ENCODE peak calls at places on chromosomes 11 and 22, in six cellular contexts. One of them, this sample, is unnamed. For H3K4me1, the result is how much of the 10 kb centered on the place peaks cover.

GRCh38 chr22:44269117-44269498 is 43.6 kb downstream of the SHISAL1 start:
- DNase-seq in mucosa of descending colon: no peak
- DNase-seq in cardiac muscle cell: no peak
- DNase-seq in neural progenitor cell: no peak
- DNase-seq in left lung: no peak
- DNase-seq in iPS DF 6.9: no peak
- DNase-seq in this sample: no peak

GRCh38 chr22:49413551-49413950 is 414.1 kb downstream of the BRD1 start:
- DNase-seq in left lung: no peak
- DNase-seq in iPS DF 6.9: no peak
- DNase-seq in mucosa of descending colon: no peak
- DNase-seq in cardiac muscle cell: no peak
- DNase-seq in neural progenitor cell: peak
- DNase-seq in this sample: no peak

GRCh38 chr11:80136991-80137390 is 696.2 kb upstream of the TENM4 start:
- DNase-seq in mucosa of descending colon: peak
- DNase-seq in neural progenitor cell: no peak
- DNase-seq in cardiac muscle cell: peak
- DNase-seq in left lung: no peak
- DNase-seq in iPS DF 6.9: no peak
- DNase-seq in this sample: no peak

GRCh38 chr11:124669193-124669592 is 4.3 kb downstream of the SIAE start:
- DNase-seq in left lung: no peak
- DNase-seq in mucosa of descending colon: peak
- DNase-seq in iPS DF 6.9: no peak
- DNase-seq in neural progenitor cell: peak
- DNase-seq in cardiac muscle cell: peak
- DNase-seq in this sample: no peak

GRCh38 chr11:130979386-130979972 is 63.2 kb upstream of the SNX19 start:
- DNase-seq in mucosa of descending colon: no peak
- DNase-seq in cardiac muscle cell: peak
- DNase-seq in left lung: no peak
- DNase-seq in neural progenitor cell: peak
- DNase-seq in iPS DF 6.9: peak
- DNase-seq in this sample: no peak

GRCh38 chr11:9787981-9788521 is 124.2 kb downstream of the SWAP70 start:
- DNase-seq in left lung: peak
- DNase-seq in iPS DF 6.9: no peak
- DNase-seq in mucosa of descending colon: peak
- DNase-seq in neural progenitor cell: no peak
- DNase-seq in cardiac muscle cell: peak
- DNase-seq in this sample: no peak

GRCh38 chr11:124893781-124894401 is 3.8 kb downstream of the ROBO4 start:
- DNase-seq in mucosa of descending colon: no peak
- DNase-seq in left lung: no peak
- DNase-seq in iPS DF 6.9: no peak
- DNase-seq in cardiac muscle cell: no peak
- DNase-seq in neural progenitor cell: no peak
- DNase-seq in this sample: no peak

GRCh38 chr22:45418056-45418769 is 4.7 kb downstream of the RIBC2 start:
- DNase-seq in iPS DF 6.9: no peak
- DNase-seq in neural progenitor cell: no peak
- DNase-seq in cardiac muscle cell: no peak
- DNase-seq in left lung: no peak
- DNase-seq in mucosa of descending colon: no peak
- DNase-seq in this sample: no peak

GRCh38 chr11:95512682-95513081 is 276.9 kb downstream of the FAM76B start:
- DNase-seq in mucosa of descending colon: peak
- DNase-seq in left lung: peak
- DNase-seq in iPS DF 6.9: no peak
- DNase-seq in neural progenitor cell: no peak
- DNase-seq in cardiac muscle cell: peak
- DNase-seq in this sample: no peak

GRCh38 chr11:110833033-110833484 is 120.8 kb upstream of the ARHGAP20 start:
- DNase-seq in mucosa of descending colon: no peak
- DNase-seq in iPS DF 6.9: no peak
- DNase-seq in left lung: no peak
- DNase-seq in cardiac muscle cell: peak
- DNase-seq in neural progenitor cell: no peak
- DNase-seq in this sample: no peak

GRCh38 chr11:97722065-97722464 is 1298.7 kb upstream of the CNTN5 start:
- DNase-seq in neural progenitor cell: no peak
- DNase-seq in mucosa of descending colon: peak
- DNase-seq in iPS DF 6.9: no peak
- DNase-seq in left lung: peak
- DNase-seq in cardiac muscle cell: peak
- DNase-seq in this sample: no peak

GRCh38 chr11:6249822-6250555 is 9.6 kb upstream of the CCKBR start:
- DNase-seq in left lung: peak
- DNase-seq in mucosa of descending colon: peak
- DNase-seq in iPS DF 6.9: no peak
- DNase-seq in neural progenitor cell: no peak
- DNase-seq in cardiac muscle cell: peak
- DNase-seq in this sample: no peak

GRCh38 chr22:44319685-44320084 is 6.9 kb upstream of the SHISAL1 start:
- DNase-seq in iPS DF 6.9: no peak
- DNase-seq in cardiac muscle cell: no peak
- DNase-seq in neural progenitor cell: no peak
- DNase-seq in left lung: no peak
- DNase-seq in mucosa of descending colon: no peak
- DNase-seq in this sample: no peak

GRCh38 chr11:65114538-65115171 is 2.8 kb downstream of the ZNHIT2 start:
- DNase-seq in neural progenitor cell: no peak
- DNase-seq in mucosa of descending colon: no peak
- DNase-seq in left lung: no peak
- DNase-seq in cardiac muscle cell: no peak
- DNase-seq in iPS DF 6.9: no peak
- DNase-seq in this sample: peak

GRCh38 chr22:29149841-29150555 is 55.7 kb upstream of the EMID1 start:
- DNase-seq in mucosa of descending colon: peak
- DNase-seq in iPS DF 6.9: no peak
- DNase-seq in cardiac muscle cell: no peak
- DNase-seq in left lung: peak
- DNase-seq in neural progenitor cell: peak
- DNase-seq in this sample: peak

GRCh38 chr11:92707665-92708064 is 261.8 kb upstream of the MTNR1B start:
- DNase-seq in neural progenitor cell: no peak
- DNase-seq in iPS DF 6.9: no peak
- DNase-seq in mucosa of descending colon: no peak
- DNase-seq in left lung: no peak
- DNase-seq in cardiac muscle cell: no peak
- DNase-seq in this sample: no peak

GRCh38 chr11:83014951-83015350 is 56.7 kb downstream of the RAB30 start:
- DNase-seq in iPS DF 6.9: no peak
- DNase-seq in neural progenitor cell: no peak
- DNase-seq in cardiac muscle cell: no peak
- DNase-seq in mucosa of descending colon: no peak
- DNase-seq in left lung: no peak
- DNase-seq in this sample: no peak

GRCh38 chr11:74388678-74389327 is 9.4 kb downstream of the PGM2L1 start:
- DNase-seq in cardiac muscle cell: peak
- DNase-seq in mucosa of descending colon: peak
- DNase-seq in neural progenitor cell: peak
- DNase-seq in iPS DF 6.9: peak
- DNase-seq in left lung: peak
- DNase-seq in this sample: no peak

GRCh38 chr11:43786016-43786415 is 94.6 kb upstream of the ALKBH3 start:
- DNase-seq in left lung: no peak
- DNase-seq in cardiac muscle cell: no peak
- DNase-seq in neural progenitor cell: no peak
- DNase-seq in mucosa of descending colon: no peak
- DNase-seq in iPS DF 6.9: no peak
- DNase-seq in this sample: no peak

GRCh38 chr22:27632451-27633295 is 168.9 kb downstream of the MN1 start:
- DNase-seq in mucosa of descending colon: no peak
- DNase-seq in left lung: no peak
- DNase-seq in iPS DF 6.9: no peak
- DNase-seq in cardiac muscle cell: no peak
- DNase-seq in neural progenitor cell: no peak
- DNase-seq in this sample: no peak

GRCh38 chr11:64226507-64227051 is 505 bp downstream of the NUDT22 start:
- DNase-seq in mucosa of descending colon: peak
- DNase-seq in cardiac muscle cell: no peak
- DNase-seq in neural progenitor cell: no peak
- DNase-seq in iPS DF 6.9: no peak
- DNase-seq in left lung: peak
- DNase-seq in this sample: peak

GRCh38 chr11:108787105-108787504 is 122.2 kb downstream of the DDX10 start:
- DNase-seq in mucosa of descending colon: no peak
- DNase-seq in left lung: no peak
- DNase-seq in neural progenitor cell: no peak
- DNase-seq in cardiac muscle cell: no peak
- DNase-seq in iPS DF 6.9: no peak
- DNase-seq in this sample: no peak

GRCh38 chr22:43289976-43290663 is 53.1 kb downstream of the SCUBE1 start:
- DNase-seq in left lung: no peak
- DNase-seq in neural progenitor cell: no peak
- DNase-seq in mucosa of descending colon: no peak
- DNase-seq in iPS DF 6.9: no peak
- DNase-seq in cardiac muscle cell: peak
- DNase-seq in this sample: no peak

GRCh38 chr22:48755332-48755949 is 1072.2 kb downstream of the BRD1 start:
- DNase-seq in neural progenitor cell: no peak
- DNase-seq in cardiac muscle cell: no peak
- DNase-seq in left lung: no peak
- DNase-seq in iPS DF 6.9: no peak
- DNase-seq in mucosa of descending colon: no peak
- DNase-seq in this sample: no peak

GRCh38 chr22:23790819-23791736 is 4.3 kb downstream of the SMARCB1 start:
- DNase-seq in neural progenitor cell: no peak
- DNase-seq in mucosa of descending colon: no peak
- DNase-seq in left lung: no peak
- DNase-seq in cardiac muscle cell: peak
- DNase-seq in iPS DF 6.9: no peak
- DNase-seq in this sample: peak

GRCh38 chr11:103661185-103661584 is 375.3 kb upstream of the DDI1 start:
- DNase-seq in left lung: no peak
- DNase-seq in iPS DF 6.9: no peak
- DNase-seq in cardiac muscle cell: no peak
- DNase-seq in neural progenitor cell: no peak
- DNase-seq in mucosa of descending colon: no peak
- DNase-seq in this sample: no peak

GRCh38 chr11:33191456-33191855 is 30.2 kb upstream of the CSTF3 start:
- DNase-seq in neural progenitor cell: no peak
- DNase-seq in iPS DF 6.9: no peak
- DNase-seq in left lung: no peak
- DNase-seq in mucosa of descending colon: no peak
- DNase-seq in cardiac muscle cell: no peak
- DNase-seq in this sample: no peak

GRCh38 chr11:33195391-33196190 is 34.3 kb upstream of the CSTF3 start:
- DNase-seq in left lung: no peak
- DNase-seq in mucosa of descending colon: no peak
- DNase-seq in cardiac muscle cell: peak
- DNase-seq in iPS DF 6.9: no peak
- DNase-seq in neural progenitor cell: peak
- DNase-seq in this sample: no peak

GRCh38 chr11:33197915-33198727 is 36.8 kb upstream of the CSTF3 start:
- DNase-seq in left lung: no peak
- DNase-seq in iPS DF 6.9: no peak
- DNase-seq in cardiac muscle cell: peak
- DNase-seq in mucosa of descending colon: no peak
- DNase-seq in neural progenitor cell: no peak
- DNase-seq in this sample: no peak

DNA sequence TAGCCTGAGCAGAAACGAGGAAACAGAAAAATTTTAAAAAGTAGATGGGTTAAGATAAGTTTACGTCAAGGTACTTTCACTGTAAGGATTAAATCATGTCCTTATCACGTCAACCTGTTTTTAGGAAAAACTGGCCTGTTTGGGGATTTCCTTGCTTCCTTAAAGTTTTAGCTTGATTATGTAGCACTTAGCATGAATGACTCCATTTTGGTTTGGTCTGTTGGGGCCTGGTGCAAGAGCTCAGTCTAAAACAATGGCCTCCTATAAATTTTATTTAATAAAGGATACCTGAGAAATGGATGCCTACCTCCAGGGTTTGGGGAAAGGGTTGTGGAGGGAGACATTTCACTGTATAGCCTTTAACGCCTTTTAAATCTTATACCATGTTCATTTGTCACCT is 33.2 kb upstream of the CSTF3 start:
- DNase-seq in left lung: no peak
- DNase-seq in cardiac muscle cell: no peak
- DNase-seq in iPS DF 6.9: no peak
- DNase-seq in neural progenitor cell: no peak
- DNase-seq in mucosa of descending colon: no peak
- DNase-seq in this sample: no peak
- H3K4me1 ChIP-seq in left lung: under half
- H3K4me1 ChIP-seq in cardiac muscle cell: under half
- H3K4me1 ChIP-seq in iPS DF 6.9: under half
- H3K4me1 ChIP-seq in neural progenitor cell: under half
- H3K4me1 ChIP-seq in mucosa of descending colon: under half
- H3K4me1 ChIP-seq in this sample: under half

DNA sequence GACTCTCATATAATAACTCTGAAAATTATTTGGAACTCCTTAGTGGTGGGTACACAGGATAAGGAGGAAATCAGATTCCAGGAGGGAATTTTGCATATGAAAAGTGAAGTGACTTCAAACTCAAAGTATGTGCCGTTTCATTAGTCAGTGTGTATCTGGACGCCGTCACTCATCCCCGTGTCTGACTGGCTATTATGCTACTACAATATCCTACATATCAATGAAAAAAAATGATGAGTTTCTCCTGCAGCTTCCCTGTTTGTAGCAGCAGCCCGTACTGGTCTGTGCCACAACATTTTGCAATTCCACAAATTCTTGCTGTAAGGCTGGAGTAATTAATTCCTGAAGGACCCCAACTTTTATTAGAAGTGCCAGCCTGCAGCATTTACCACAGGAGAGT is 16.5 kb downstream of the WT1 start:
- DNase-seq in mucosa of descending colon: no peak
- DNase-seq in iPS DF 6.9: no peak
- DNase-seq in neural progenitor cell: no peak
- DNase-seq in left lung: no peak
- DNase-seq in cardiac muscle cell: no peak
- DNase-seq in this sample: no peak
- H3K4me1 ChIP-seq in mucosa of descending colon: under half
- H3K4me1 ChIP-seq in iPS DF 6.9: under half
- H3K4me1 ChIP-seq in neural progenitor cell: under half
- H3K4me1 ChIP-seq in left lung: under half
- H3K4me1 ChIP-seq in cardiac muscle cell: under half
- H3K4me1 ChIP-seq in this sample: under half

GRCh38 chr11:27413218-27413617 is 50.2 kb upstream of the CCDC34 start:
- DNase-seq in iPS DF 6.9: no peak
- DNase-seq in neural progenitor cell: no peak
- DNase-seq in cardiac muscle cell: no peak
- DNase-seq in mucosa of descending colon: no peak
- DNase-seq in left lung: no peak
- DNase-seq in this sample: no peak
- H3K4me1 ChIP-seq in iPS DF 6.9: under half
- H3K4me1 ChIP-seq in neural progenitor cell: under half
- H3K4me1 ChIP-seq in cardiac muscle cell: half or more
- H3K4me1 ChIP-seq in mucosa of descending colon: under half
- H3K4me1 ChIP-seq in left lung: under half
- H3K4me1 ChIP-seq in this sample: under half

DNA sequence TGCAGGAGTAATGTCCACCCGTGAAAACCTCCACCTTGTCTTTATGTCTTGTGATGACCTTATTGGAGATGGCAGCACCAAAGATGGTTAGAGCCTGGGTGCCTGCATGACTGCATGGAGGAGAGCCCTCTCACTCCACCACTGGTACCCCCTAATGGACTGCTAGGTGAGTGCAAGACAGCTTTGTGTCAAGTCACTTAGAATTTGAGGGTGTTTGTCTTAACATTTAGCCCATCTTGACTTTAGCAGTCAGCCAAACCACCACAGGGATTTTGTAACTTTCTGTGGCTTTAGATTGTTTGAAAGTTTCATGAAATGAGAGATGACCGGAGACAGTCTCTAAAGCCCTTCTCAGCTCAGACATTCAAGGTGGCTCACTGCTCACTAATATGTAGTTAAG is 232.9 kb upstream of the NCAM1 start:
- DNase-seq in neural progenitor cell: no peak
- DNase-seq in iPS DF 6.9: no peak
- DNase-seq in mucosa of descending colon: no peak
- DNase-seq in left lung: no peak
- DNase-seq in cardiac muscle cell: no peak
- DNase-seq in this sample: no peak
- H3K4me1 ChIP-seq in neural progenitor cell: under half
- H3K4me1 ChIP-seq in iPS DF 6.9: under half
- H3K4me1 ChIP-seq in mucosa of descending colon: under half
- H3K4me1 ChIP-seq in left lung: under half
- H3K4me1 ChIP-seq in cardiac muscle cell: under half
- H3K4me1 ChIP-seq in this sample: under half